ENCODE peak calls at places on chromosomes 4 and X, in six cellular contexts. Q is H7; F is epithelial cell of proximal tubule; G is endodermal cell; I is CD8-positive, alpha-beta T cell; X is GM23248. K is an unnamed sample.

GRCh38 chrX:56762220-56762619 is 33.2 kb downstream of the NBDY start:
- DNase-seq in Q (no peak), I (no peak), X (no peak), G (no peak), F (no peak), K (no peak)

GRCh38 chr4:141686929-141687328 is 50.5 kb downstream of the IL15 start:
- DNase-seq in G (no peak), F (no peak), X (no peak), Q (no peak), I (no peak), K (no peak)

GRCh38 chrX:154334496-154334895 is 38.9 kb downstream of the TKTL1 start:
- DNase-seq in X (no peak), Q (peak), F (no peak), G (no peak), I (no peak), K (no peak)

GRCh38 chr4:183249854-183250253 is 70.2 kb downstream of the CLDN22 start:
- DNase-seq in G (no peak), I (no peak), F (no peak), Q (no peak), X (peak), K (peak)

GRCh38 chrX:96685205-96686099 is 810 bp downstream of the DIAPH2 start:
- DNase-seq in Q (no peak), I (peak), X (peak), F (no peak), G (peak), K (peak)

GRCh38 chr4:1506956-1507721 is 100.9 kb upstream of the NKX1-1 start:
- DNase-seq in G (peak), Q (no peak), I (peak), X (no peak), F (no peak), K (peak)

GRCh38 chr4:54439831-54440243 is 210.7 kb downstream of the PDGFRA start:
- DNase-seq in G (no peak), F (no peak), Q (peak), X (peak), I (no peak), K (no peak)

GRCh38 chr4:109412805-109413204 is 20.8 kb upstream of the SEC24B start:
- DNase-seq in I (no peak), F (no peak), G (no peak), X (no peak), Q (no peak), K (no peak)

GRCh38 chr4:140993969-140994459 is 139.3 kb downstream of the RNF150 start:
- DNase-seq in X (no peak), Q (no peak), I (no peak), G (no peak), F (no peak), K (no peak)

GRCh38 chr4:128220286-128221235 is 67.1 kb downstream of the PGRMC2 start:
- DNase-seq in I (no peak), X (peak), G (no peak), F (no peak), Q (peak), K (no peak)

GRCh38 chrX:123822965-123823364 is 36.9 kb upstream of the XIAP start:
- DNase-seq in I (no peak), X (no peak), Q (no peak), F (no peak), G (no peak), K (no peak)

GRCh38 chr4:143819029-143819428 is 86.3 kb downstream of the GYPE start:
- DNase-seq in X (no peak), F (no peak), I (no peak), Q (no peak), G (no peak), K (no peak)

GRCh38 chr4:20666471-20666870 is 33.8 kb upstream of the PACRGL start:
- DNase-seq in G (no peak), F (no peak), I (no peak), X (no peak), Q (no peak), K (no peak)

GRCh38 chrX:14398725-14399124 is 130.6 kb upstream of the GLRA2 start:
- DNase-seq in I (no peak), Q (no peak), G (no peak), F (peak), X (peak), K (no peak)

GRCh38 chr4:74543983-74544382 is 99.0 kb downstream of the AREG start:
- DNase-seq in I (no peak), G (no peak), Q (no peak), X (peak), F (no peak), K (no peak)

GRCh38 chrX:151393514-151393913 is 3.5 kb upstream of the VMA21 start:
- DNase-seq in I (peak), G (peak), F (no peak), X (no peak), Q (peak), K (no peak)

GRCh38 chr4:128440923-128441322 is 153.3 kb upstream of the PGRMC2 start:
- DNase-seq in X (no peak), I (no peak), F (no peak), G (no peak), Q (no peak), K (no peak)

GRCh38 chrX:19225906-19226305 is 103.6 kb upstream of the ADGRG2 start:
- DNase-seq in F (peak), X (no peak), G (peak), Q (peak), I (no peak), K (no peak)

GRCh38 chr4:119046263-119046662 is 89.4 kb upstream of the MYOZ2 start:
- DNase-seq in G (no peak), X (no peak), I (no peak), F (no peak), Q (no peak), K (no peak)

GRCh38 chr4:33316033-33316432 is 2595.9 kb downstream of the PCDH7 start:
- DNase-seq in G (no peak), F (no peak), X (no peak), I (no peak), Q (no peak), K (no peak)

GRCh38 chrX:57674861-57675260 is 5.2 kb downstream of the NLRP2B start:
- DNase-seq in G (no peak), Q (no peak), I (no peak), X (no peak), F (no peak), K (no peak)

GRCh38 chr4:55074386-55074785 is 51.0 kb downstream of the KDR start:
- DNase-seq in F (no peak), G (no peak), Q (no peak), I (no peak), X (no peak), K (no peak)

GRCh38 chr4:125323547-125324100 is 8.9 kb downstream of the FAT4 start:
- DNase-seq in F (no peak), G (no peak), Q (no peak), X (peak), I (no peak), K (no peak)

GRCh38 chr4:88573286-88573994 is 18.8 kb upstream of the HERC3 start:
- DNase-seq in Q (no peak), G (no peak), F (no peak), X (peak), I (no peak), K (no peak)

GRCh38 chrX:134604701-134605271 is 53.5 kb downstream of the PLAC1 start:
- DNase-seq in X (peak), G (no peak), F (no peak), I (no peak), Q (no peak), K (peak)

GRCh38 chr4:121692261-121692660 is 4.5 kb downstream of the ANXA5 start:
- DNase-seq in X (no peak), I (no peak), Q (no peak), G (no peak), F (no peak), K (no peak)
- H3K4me3 ChIP-seq in X (peak), I (no peak), Q (no peak), G (no peak), F (no peak), K (no peak)

GRCh38 chrX:3461824-3462508 is 115.5 kb upstream of the MXRA5 start:
- DNase-seq in X (peak), F (no peak), G (no peak), I (no peak), Q (no peak), K (no peak)
- H3K4me3 ChIP-seq in X (peak), F (no peak), G (no peak), I (no peak), Q (no peak), K (no peak)

GRCh38 chr4:76007089-76007559 is at the start of gene CXCL9:
- DNase-seq in G (no peak), Q (no peak), X (no peak), F (no peak), I (no peak), K (no peak)

GRCh38 chr4:76011700-76012387 is 4.5 kb upstream of the CXCL9 start:
- DNase-seq in F (no peak), I (no peak), Q (peak), G (peak), X (peak), K (no peak)

GRCh38 chr4:76012388-76012801 is 5.1 kb upstream of the CXCL9 start:
- DNase-seq in G (no peak), Q (no peak), X (peak), F (no peak), I (no peak), K (no peak)

GRCh38 chr4:76013540-76013939 is 6.2 kb upstream of the CXCL9 start:
- DNase-seq in F (no peak), G (no peak), I (no peak), Q (no peak), X (no peak), K (no peak)

DNA sequence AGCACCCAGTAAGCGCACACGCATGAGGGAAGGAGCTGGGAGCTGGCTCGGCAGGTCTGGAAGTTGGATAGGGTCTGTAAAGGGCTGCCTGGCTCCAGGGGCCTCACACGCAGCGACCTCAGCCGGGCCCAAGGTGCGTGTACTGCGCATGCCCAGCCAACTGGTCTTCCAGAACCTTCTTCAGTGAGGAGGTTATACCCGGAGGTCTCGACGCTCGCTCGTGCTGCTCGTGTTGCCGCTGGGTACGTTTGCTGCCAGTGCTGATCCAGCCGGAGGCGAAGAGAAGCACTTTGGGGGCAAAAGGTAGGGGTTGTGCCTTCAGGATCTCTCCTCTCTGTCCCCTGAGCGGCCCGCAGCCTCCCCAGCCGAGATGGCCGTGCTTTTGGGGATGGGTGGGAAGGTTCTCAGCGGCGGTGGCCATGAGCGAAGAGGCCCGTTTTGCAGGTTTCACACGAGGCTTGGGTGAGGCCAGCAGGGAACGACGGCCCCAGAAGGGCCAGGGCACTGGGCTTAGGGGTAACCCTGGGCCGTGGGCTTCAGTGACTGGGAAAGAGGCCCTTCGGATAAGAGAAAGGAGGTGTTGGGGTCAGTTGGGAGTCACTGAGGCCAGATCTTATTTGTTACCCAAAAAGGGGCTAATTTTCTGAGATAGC is 3.8 kb upstream of the CXCL9 start:
- DNase-seq in I (no peak), X (no peak), G (no peak), Q (no peak), F (no peak), K (no peak)
- H3K4me3 ChIP-seq in I (no peak), X (peak), G (no peak), Q (no peak), F (no peak), K (no peak)

GRCh38 chr4:212438-213174 is 88.3 kb downstream of the ZNF718 start:
- DNase-seq in G (no peak), Q (peak), I (no peak), F (peak), X (peak), K (peak)
- H3K4me3 ChIP-seq in G (peak), Q (peak), I (peak), F (peak), X (peak), K (peak)

GRCh38 chr4:160869899-160870298 is 1293.9 kb downstream of the FSTL5 start:
- DNase-seq in X (no peak), Q (no peak), I (no peak), G (no peak), F (no peak), K (no peak)
- H3K4me3 ChIP-seq in X (no peak), Q (no peak), I (no peak), G (no peak), F (no peak), K (no peak)

DNA sequence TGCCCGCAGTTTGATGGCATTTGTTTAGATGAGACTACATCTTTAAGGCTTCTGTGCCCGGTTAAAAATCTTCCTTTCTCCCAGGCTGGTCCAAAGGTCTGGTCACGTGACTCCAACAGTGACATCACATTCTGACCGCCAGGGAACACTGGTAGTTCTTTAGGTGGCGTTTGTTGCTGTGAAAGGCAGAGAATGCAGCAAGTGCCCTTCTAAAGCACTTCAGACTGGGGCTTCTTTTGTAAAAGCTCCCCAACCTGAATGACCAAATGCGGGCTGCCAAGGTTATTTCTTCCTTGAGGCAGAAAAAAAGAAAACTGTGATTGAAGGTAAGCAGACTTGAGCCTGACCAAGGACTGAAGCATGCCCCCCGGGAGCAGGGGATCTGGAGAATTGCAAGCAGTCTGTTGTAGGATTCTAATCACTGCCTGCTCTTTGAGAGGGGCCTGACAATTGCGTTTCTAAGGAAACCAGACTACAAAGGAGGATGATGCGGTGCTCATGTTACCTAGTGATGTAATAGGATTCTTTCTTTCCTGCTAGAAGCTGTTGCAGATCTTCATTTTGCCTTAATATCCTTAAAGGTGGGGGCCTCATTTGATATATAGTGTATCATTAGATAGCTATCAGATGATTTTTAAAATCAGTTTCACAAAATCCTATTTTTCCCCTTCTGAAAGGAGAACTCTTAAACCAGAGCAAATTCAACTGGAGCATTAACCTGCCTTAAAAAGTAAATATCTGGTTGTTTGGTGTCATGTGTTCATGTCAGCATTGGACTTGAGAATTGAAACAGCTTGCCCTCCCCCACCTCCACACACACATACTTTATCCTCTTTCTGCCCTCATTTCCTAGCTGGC is 133.1 kb downstream of the AKAP4 start:
- DNase-seq in F (no peak), X (no peak), G (peak), Q (peak), I (no peak), K (peak)
- H3K4me3 ChIP-seq in F (peak), X (no peak), G (peak), Q (no peak), I (no peak), K (no peak)

K was measured in WERI-Rb-1.